ENCODE peak calls at places on chromosome 2, in five cellular contexts. N is brain microvascular endothelial cell, V is A549, S is PC-3, L is HCT116. Y is an unnamed sample.

GRCh38 chr2:20614201-20615045 is 36.5 kb downstream of the HS1BP3 start:
- DNase-seq in L (no peak), S (peak; percentile 35), V (no peak), N (no peak), Y (no peak)

GRCh38 chr2:46518848-46519247 is 39.5 kb downstream of the TMEM247 start:
- DNase-seq in L (no peak), N (no peak), S (no peak), V (no peak), Y (no peak)

GRCh38 chr2:21033237-21034155 is 10.4 kb downstream of the APOB start:
- DNase-seq in V (no peak), N (no peak), S (no peak), L (no peak), Y (no peak)

GRCh38 chr2:240875228-240876034 is 6.8 kb downstream of the AGXT start:
- DNase-seq in N (no peak), V (no peak), S (no peak), L (no peak), Y (no peak)

GRCh38 chr2:142175917-142176316 is 45.1 kb upstream of the LRP1B start:
- DNase-seq in L (no peak), N (no peak), V (no peak), S (no peak), Y (no peak)

GRCh38 chr2:203105996-203106395 is 91.3 kb downstream of the NBEAL1 start:
- DNase-seq in N (no peak), S (no peak), V (peak; percentile 1), L (no peak), Y (no peak)

GRCh38 chr2:148745151-148745851 is 100.8 kb downstream of the EPC2 start:
- DNase-seq in N (no peak), V (no peak), L (no peak), S (peak; percentile 20), Y (no peak)

GRCh38 chr2:95292623-95293260 is 4.4 kb upstream of the KCNIP3 start:
- DNase-seq in L (no peak), V (no peak), S (peak; percentile 95), N (no peak), Y (no peak)

GRCh38 chr2:69514406-69514805 is 77.2 kb upstream of the NFU1 start:
- DNase-seq in L (no peak), S (no peak), V (no peak), N (peak; percentile 87), Y (no peak)

GRCh38 chr2:100773538-100773937 is 46.4 kb upstream of the NPAS2 start:
- DNase-seq in V (no peak), S (no peak), L (no peak), N (no peak), Y (no peak)

GRCh38 chr2:226018641-226019040 is 619.1 kb downstream of the NYAP2 start:
- DNase-seq in N (no peak), V (no peak), S (no peak), L (no peak), Y (no peak)

GRCh38 chr2:108266218-108266617 is 22.5 kb upstream of the SULT1C2 start:
- DNase-seq in V (no peak), L (no peak), N (no peak), S (no peak), Y (no peak)

GRCh38 chr2:165835363-165835762 is 41.3 kb upstream of the GALNT3 start:
- DNase-seq in L (no peak), S (no peak), N (no peak), V (no peak), Y (no peak)

GRCh38 chr2:165844216-165844615 is 50.2 kb upstream of the GALNT3 start:
- DNase-seq in N (no peak), L (no peak), S (no peak), V (no peak), Y (no peak)

GRCh38 chr2:165840333-165840958 is 46.4 kb upstream of the GALNT3 start:
- DNase-seq in S (no peak), N (no peak), L (no peak), V (no peak), Y (no peak)

GRCh38 chr2:165837122-165837521 is 43.1 kb upstream of the GALNT3 start:
- DNase-seq in L (no peak), N (peak; percentile 75), S (peak; percentile 47), V (no peak), Y (no peak)

DNA sequence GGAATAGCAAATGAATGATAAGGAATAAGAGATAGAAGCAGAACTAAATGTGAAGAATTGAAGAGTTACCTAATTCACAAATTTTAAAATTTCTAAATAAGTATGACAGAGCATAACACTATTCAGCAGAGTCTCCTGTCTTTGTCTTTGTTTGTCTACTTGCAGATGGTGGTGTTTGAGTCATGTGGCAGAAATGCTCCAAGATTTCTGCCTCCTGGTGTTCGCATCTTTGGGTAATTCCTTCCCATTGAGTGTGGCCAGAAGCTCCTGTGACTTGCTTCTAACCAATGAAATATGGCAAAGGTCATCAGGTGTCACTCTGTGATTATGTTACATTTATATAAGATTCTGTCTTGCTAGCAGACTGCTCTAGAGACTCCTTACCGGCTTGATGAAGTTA is 45.6 kb upstream of the GALNT3 start:
- DNase-seq in L (no peak), V (no peak), N (peak; percentile 74), S (peak; percentile 73), Y (no peak)
- TF ChIP-seq CTCF in L (no peak), V (no peak), N (peak; percentile 37), S (peak; percentile 46), Y (no peak)

DNA sequence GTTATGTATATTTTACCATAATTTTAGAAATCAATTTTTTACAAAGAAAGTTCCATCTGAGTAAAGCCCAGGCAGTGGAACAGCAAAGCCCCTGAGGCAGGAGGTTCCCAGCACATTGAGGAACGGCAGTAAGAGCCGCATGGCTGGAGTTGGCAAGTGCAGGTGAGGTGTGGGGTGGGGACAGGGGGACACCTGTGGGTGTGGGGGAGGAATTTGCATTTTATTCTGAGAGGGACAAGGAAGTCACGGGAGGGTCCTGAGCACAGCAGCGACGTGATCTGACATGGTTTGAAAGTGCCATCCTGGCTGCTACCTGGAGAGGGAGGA is 16.1 kb upstream of the ADI1 start:
- DNase-seq in V (no peak), S (no peak), N (no peak), L (no peak), Y (no peak)
- H3K4me3 ChIP-seq in V (peak overlapping the region; percentile 45), S (peak overlapping the region; percentile 54), N (peak overlapping the region; percentile 56), L (peak overlapping the region; percentile 65), Y (no peak overlapping the region)

GRCh38 chr2:228542277-228542676 is 360.8 kb upstream of the SPHKAP start:
- DNase-seq in N (no peak), V (no peak), L (no peak), S (no peak), Y (no peak)
- TF ChIP-seq CTCF in N (no peak), V (no peak), L (no peak), S (no peak), Y (no peak)

GRCh38 chr2:235493775-235494715 is at the start of gene AGAP1:
- DNase-seq in N (peak; percentile 60), L (peak; percentile 46), S (peak; percentile 90), V (peak; percentile 70), Y (no peak)

GRCh38 chr2:235497096-235497495 is 3.3 kb downstream of the AGAP1 start:
- DNase-seq in L (no peak), V (no peak), S (no peak), N (no peak), Y (no peak)

GRCh38 chr2:235495373-235496238 is 1.8 kb downstream of the AGAP1 start:
- DNase-seq in N (no peak), S (peak; percentile 38), V (no peak), L (no peak), Y (no peak)

GRCh38 chr2:235494716-235495372 is 1.0 kb downstream of the AGAP1 start:
- DNase-seq in N (peak; percentile 32), S (peak; percentile 31), V (no peak), L (no peak), Y (no peak)

GRCh38 chr2:235496239-235496621 is 2.4 kb downstream of the AGAP1 start:
- DNase-seq in V (no peak), S (peak; percentile 63), L (no peak), N (peak; percentile 11), Y (no peak)
- H3K4me3 ChIP-seq in V (no peak overlapping the region), S (peak overlapping the region; percentile 81), L (peak overlapping the region; percentile 83), N (no peak overlapping the region), Y (no peak overlapping the region)

DNA sequence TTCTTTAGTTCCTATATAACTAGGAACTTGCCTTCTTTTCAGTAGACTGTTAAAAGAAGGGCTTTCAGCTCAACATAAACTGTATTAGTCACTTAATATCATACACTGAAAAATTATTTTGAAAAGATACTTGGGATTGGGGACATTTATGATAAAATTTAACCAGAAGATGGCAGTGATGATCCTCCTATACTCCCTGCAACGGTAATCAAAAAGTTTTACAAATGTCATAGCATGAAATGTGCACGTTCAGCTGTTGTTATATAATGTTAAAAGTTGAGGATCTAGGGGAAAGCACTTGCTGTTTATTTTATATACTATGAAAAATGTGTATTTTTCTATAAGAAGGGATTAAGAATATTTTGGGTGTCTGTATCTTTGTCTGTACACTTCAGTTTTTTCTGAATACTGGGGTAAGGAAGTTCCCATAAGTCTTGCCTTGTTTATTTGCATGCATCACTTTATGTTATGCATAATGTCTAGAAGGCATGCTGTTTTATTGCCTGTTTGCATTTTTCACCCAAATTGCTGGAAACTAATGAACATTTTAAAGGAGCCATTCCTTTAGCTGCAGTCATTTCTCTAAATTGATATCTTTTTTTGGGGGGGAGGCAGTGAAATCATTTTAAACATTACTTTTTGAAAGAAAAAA is 19.0 kb downstream of the DYNC1I2 start:
- DNase-seq in N (no peak), V (peak; percentile 13), L (no peak), S (peak; percentile 56), Y (no peak)
- TF ChIP-seq CTCF in N (peak; percentile 39), V (peak; percentile 64), L (peak; percentile 58), S (peak; percentile 64), Y (peak; percentile 24)

GRCh38 chr2:164913011-164913410 is 42.3 kb downstream of the SLC38A11 start:
- DNase-seq in S (no peak), N (no peak), V (no peak), L (no peak), Y (no peak)

GRCh38 chr2:164910091-164910899 is 45.0 kb downstream of the SLC38A11 start:
- DNase-seq in S (peak; percentile 64), L (no peak), V (no peak), N (peak; percentile 69), Y (no peak)

GRCh38 chr2:164917296-164917903 is 37.9 kb downstream of the SLC38A11 start:
- DNase-seq in L (peak; percentile 40), V (peak; percentile 7), S (peak; percentile 67), N (peak; percentile 39), Y (no peak)

GRCh38 chr2:164911832-164912231 is 43.5 kb downstream of the SLC38A11 start:
- DNase-seq in N (no peak), S (peak; percentile 15), L (no peak), V (no peak), Y (no peak)

GRCh38 chr2:164913640-164914346 is 41.5 kb downstream of the SLC38A11 start:
- DNase-seq in S (peak; percentile 23), L (no peak), V (no peak), N (peak; percentile 29), Y (no peak)
- H3K4me3 ChIP-seq in S (no peak overlapping the region), L (no peak overlapping the region), V (no peak overlapping the region), N (no peak overlapping the region), Y (no peak overlapping the region)

Y was measured in GM12864.